ENCODE peak calls at places on chromosomes 1 and 21, in four cellular contexts. One of them, this sample, is unnamed.

GRCh38 chr1:244049142-244049968 is 1.7 kb upstream of the ZBTB18 start:
- DNase-seq in upper lobe of left lung: peak
- DNase-seq in tibial nerve: no peak
- DNase-seq in SK-N-SH: peak
- DNase-seq in this sample: peak

GRCh38 chr1:22796642-22797041 is 86.0 kb downstream of the EPHB2 start:
- DNase-seq in upper lobe of left lung: no peak
- DNase-seq in tibial nerve: no peak
- DNase-seq in SK-N-SH: no peak
- DNase-seq in this sample: no peak

GRCh38 chr1:164803366-164803765 is 244.4 kb downstream of the PBX1 start:
- DNase-seq in upper lobe of left lung: no peak
- DNase-seq in tibial nerve: no peak
- DNase-seq in SK-N-SH: no peak
- DNase-seq in this sample: no peak

GRCh38 chr1:226738421-226738994 is 574 bp downstream of the ITPKB start:
- DNase-seq in upper lobe of left lung: peak
- DNase-seq in tibial nerve: no peak
- DNase-seq in SK-N-SH: peak
- DNase-seq in this sample: peak

GRCh38 chr1:20589331-20590312 is 725 bp downstream of the CDA start:
- DNase-seq in upper lobe of left lung: peak
- DNase-seq in tibial nerve: no peak
- DNase-seq in SK-N-SH: peak
- DNase-seq in this sample: peak

GRCh38 chr1:156475568-156476500 is 24.7 kb downstream of the MEF2D start:
- DNase-seq in upper lobe of left lung: peak
- DNase-seq in tibial nerve: peak
- DNase-seq in SK-N-SH: no peak
- DNase-seq in this sample: peak

GRCh38 chr1:82542766-82543165 is 742.0 kb downstream of the ADGRL2 start:
- DNase-seq in upper lobe of left lung: no peak
- DNase-seq in tibial nerve: no peak
- DNase-seq in SK-N-SH: no peak
- DNase-seq in this sample: no peak

GRCh38 chr1:68136187-68136586 is 85.8 kb upstream of the DIRAS3 start:
- DNase-seq in upper lobe of left lung: no peak
- DNase-seq in tibial nerve: no peak
- DNase-seq in SK-N-SH: no peak
- DNase-seq in this sample: no peak

GRCh38 chr1:241518447-241519307 is 878 bp downstream of the FH start:
- DNase-seq in upper lobe of left lung: no peak
- DNase-seq in tibial nerve: no peak
- DNase-seq in SK-N-SH: no peak
- DNase-seq in this sample: no peak

GRCh38 chr1:33244143-33244808 is 12.0 kb upstream of the ZNF362 start:
- DNase-seq in upper lobe of left lung: no peak
- DNase-seq in tibial nerve: no peak
- DNase-seq in SK-N-SH: no peak
- DNase-seq in this sample: no peak

GRCh38 chr1:43651188-43651587 is 1.2 kb downstream of the KDM4A start:
- DNase-seq in upper lobe of left lung: no peak
- DNase-seq in tibial nerve: no peak
- DNase-seq in SK-N-SH: no peak
- DNase-seq in this sample: no peak

GRCh38 chr1:178768423-178768822 is 43.4 kb downstream of the RALGPS2 start:
- DNase-seq in upper lobe of left lung: no peak
- DNase-seq in tibial nerve: no peak
- DNase-seq in SK-N-SH: peak
- DNase-seq in this sample: no peak

GRCh38 chr1:172108494-172108893 is 267.2 kb downstream of the DNM3 start:
- DNase-seq in upper lobe of left lung: no peak
- DNase-seq in tibial nerve: no peak
- DNase-seq in SK-N-SH: no peak
- DNase-seq in this sample: no peak

GRCh38 chr1:116320846-116321245 is 52.2 kb upstream of the ATP1A1 start:
- DNase-seq in upper lobe of left lung: no peak
- DNase-seq in tibial nerve: no peak
- DNase-seq in SK-N-SH: no peak
- DNase-seq in this sample: no peak

GRCh38 chr1:231037585-231038517 is 2.2 kb downstream of the FAM89A start:
- DNase-seq in upper lobe of left lung: no peak
- DNase-seq in tibial nerve: no peak
- DNase-seq in SK-N-SH: no peak
- DNase-seq in this sample: no peak

GRCh38 chr1:196180847-196181593 is 427.2 kb downstream of the KCNT2 start:
- DNase-seq in upper lobe of left lung: no peak
- DNase-seq in tibial nerve: no peak
- DNase-seq in SK-N-SH: no peak
- DNase-seq in this sample: no peak

GRCh38 chr1:171427852-171428471 is 57.4 kb upstream of the PRRC2C start:
- DNase-seq in upper lobe of left lung: no peak
- DNase-seq in tibial nerve: no peak
- DNase-seq in SK-N-SH: no peak
- DNase-seq in this sample: no peak

GRCh38 chr1:11789126-11790067 is 16.4 kb downstream of the MTHFR start:
- DNase-seq in upper lobe of left lung: peak
- DNase-seq in tibial nerve: no peak
- DNase-seq in SK-N-SH: no peak
- DNase-seq in this sample: peak

GRCh38 chr1:26541431-26541815 is 11.9 kb downstream of the RPS6KA1 start:
- DNase-seq in upper lobe of left lung: no peak
- DNase-seq in tibial nerve: no peak
- DNase-seq in SK-N-SH: no peak
- DNase-seq in this sample: no peak

GRCh38 chr21:27564684-27565280 is 597.9 kb upstream of the ADAMTS5 start:
- DNase-seq in upper lobe of left lung: no peak
- DNase-seq in tibial nerve: peak
- DNase-seq in SK-N-SH: peak
- DNase-seq in this sample: no peak

GRCh38 chr21:16942703-16943102 is 570.1 kb upstream of the CXADR start:
- DNase-seq in upper lobe of left lung: no peak
- DNase-seq in tibial nerve: no peak
- DNase-seq in SK-N-SH: peak
- DNase-seq in this sample: no peak

GRCh38 chr1:152886758-152887409 is 8.8 kb downstream of the SMCP start:
- DNase-seq in upper lobe of left lung: no peak
- DNase-seq in tibial nerve: no peak
- DNase-seq in SK-N-SH: no peak
- DNase-seq in this sample: no peak

GRCh38 chr1:51444096-51444495 is 75.0 kb downstream of the EPS15 start:
- DNase-seq in upper lobe of left lung: no peak
- DNase-seq in tibial nerve: no peak
- DNase-seq in SK-N-SH: no peak
- DNase-seq in this sample: no peak

GRCh38 chr1:113396585-113396984 is 6.3 kb downstream of the MAGI3 start:
- DNase-seq in upper lobe of left lung: no peak
- DNase-seq in tibial nerve: no peak
- DNase-seq in SK-N-SH: no peak
- DNase-seq in this sample: no peak

GRCh38 chr1:226627050-226627755 is 78.6 kb downstream of the STUM start:
- DNase-seq in upper lobe of left lung: no peak
- DNase-seq in tibial nerve: no peak
- DNase-seq in SK-N-SH: no peak
- DNase-seq in this sample: no peak

GRCh38 chr1:107748529-107748928 is 216.5 kb downstream of the VAV3 start:
- DNase-seq in upper lobe of left lung: no peak
- DNase-seq in tibial nerve: no peak
- DNase-seq in SK-N-SH: peak
- DNase-seq in this sample: no peak

GRCh38 chr21:16587141-16587570 is 857.4 kb downstream of the USP25 start:
- DNase-seq in upper lobe of left lung: no peak
- DNase-seq in tibial nerve: peak
- DNase-seq in SK-N-SH: peak
- DNase-seq in this sample: peak

GRCh38 chr21:17786219-17787181 is 32.7 kb downstream of the C21orf91 start:
- DNase-seq in upper lobe of left lung: no peak
- DNase-seq in tibial nerve: no peak
- DNase-seq in SK-N-SH: no peak
- DNase-seq in this sample: no peak

GRCh38 chr21:36487641-36488307 is 7.9 kb upstream of the CLDN14 start:
- DNase-seq in upper lobe of left lung: no peak
- DNase-seq in tibial nerve: no peak
- DNase-seq in SK-N-SH: no peak
- DNase-seq in this sample: no peak

GRCh38 chr1:246907472-246907871 is 24.3 kb downstream of the AHCTF1 start:
- DNase-seq in upper lobe of left lung: no peak
- DNase-seq in tibial nerve: peak
- DNase-seq in SK-N-SH: peak
- DNase-seq in this sample: peak

GRCh38 chr1:119660253-119661078 is 12.4 kb upstream of the ZNF697 start:
- DNase-seq in upper lobe of left lung: no peak
- DNase-seq in tibial nerve: no peak
- DNase-seq in SK-N-SH: no peak
- DNase-seq in this sample: no peak

GRCh38 chr1:180165509-180166435 is 11.1 kb downstream of the QSOX1 start:
- DNase-seq in upper lobe of left lung: no peak
- DNase-seq in tibial nerve: no peak
- DNase-seq in SK-N-SH: no peak
- DNase-seq in this sample: no peak

GRCh38 chr1:70043806-70044205 is 161.6 kb downstream of the LRRC40 start:
- DNase-seq in upper lobe of left lung: no peak
- DNase-seq in tibial nerve: no peak
- DNase-seq in SK-N-SH: no peak
- DNase-seq in this sample: no peak

GRCh38 chr1:89918794-89919155 is 76.1 kb upstream of the ZNF326 start:
- DNase-seq in upper lobe of left lung: no peak
- DNase-seq in tibial nerve: no peak
- DNase-seq in SK-N-SH: no peak
- DNase-seq in this sample: no peak
- TF ChIP-seq EP300 in upper lobe of left lung: no peak
- TF ChIP-seq EP300 in tibial nerve: no peak
- TF ChIP-seq EP300 in SK-N-SH: no peak
- TF ChIP-seq EP300 in this sample: no peak

DNA sequence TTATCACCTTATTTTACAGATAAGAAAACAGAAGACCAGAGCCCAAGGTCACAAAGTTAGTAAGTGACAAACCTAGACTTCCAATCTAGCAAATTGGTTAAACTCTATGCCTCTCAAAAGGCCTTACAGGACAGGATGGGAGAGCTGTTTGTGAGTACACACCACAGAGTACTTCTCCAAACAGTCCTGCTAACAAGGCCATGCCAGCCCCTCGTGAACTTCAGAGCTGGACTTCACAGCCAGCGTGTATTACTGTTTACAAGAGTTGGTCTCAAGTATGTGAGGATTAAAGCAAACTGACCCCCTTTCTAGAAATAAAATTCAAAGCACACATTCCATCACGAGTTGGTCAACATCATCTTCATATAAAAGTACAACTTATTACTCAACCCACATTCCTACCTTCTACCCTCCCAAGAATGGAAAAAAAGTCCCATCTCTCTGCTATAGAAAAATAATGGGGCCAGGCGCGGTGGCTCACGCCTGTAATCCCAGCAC is 19.8 kb upstream of the UBR4 start:
- DNase-seq in upper lobe of left lung: no peak
- DNase-seq in tibial nerve: no peak
- DNase-seq in SK-N-SH: no peak
- DNase-seq in this sample: no peak
- H3K27ac ChIP-seq in upper lobe of left lung: no peak
- H3K27ac ChIP-seq in tibial nerve: no peak
- H3K27ac ChIP-seq in SK-N-SH: no peak
- H3K27ac ChIP-seq in this sample: no peak

DNA sequence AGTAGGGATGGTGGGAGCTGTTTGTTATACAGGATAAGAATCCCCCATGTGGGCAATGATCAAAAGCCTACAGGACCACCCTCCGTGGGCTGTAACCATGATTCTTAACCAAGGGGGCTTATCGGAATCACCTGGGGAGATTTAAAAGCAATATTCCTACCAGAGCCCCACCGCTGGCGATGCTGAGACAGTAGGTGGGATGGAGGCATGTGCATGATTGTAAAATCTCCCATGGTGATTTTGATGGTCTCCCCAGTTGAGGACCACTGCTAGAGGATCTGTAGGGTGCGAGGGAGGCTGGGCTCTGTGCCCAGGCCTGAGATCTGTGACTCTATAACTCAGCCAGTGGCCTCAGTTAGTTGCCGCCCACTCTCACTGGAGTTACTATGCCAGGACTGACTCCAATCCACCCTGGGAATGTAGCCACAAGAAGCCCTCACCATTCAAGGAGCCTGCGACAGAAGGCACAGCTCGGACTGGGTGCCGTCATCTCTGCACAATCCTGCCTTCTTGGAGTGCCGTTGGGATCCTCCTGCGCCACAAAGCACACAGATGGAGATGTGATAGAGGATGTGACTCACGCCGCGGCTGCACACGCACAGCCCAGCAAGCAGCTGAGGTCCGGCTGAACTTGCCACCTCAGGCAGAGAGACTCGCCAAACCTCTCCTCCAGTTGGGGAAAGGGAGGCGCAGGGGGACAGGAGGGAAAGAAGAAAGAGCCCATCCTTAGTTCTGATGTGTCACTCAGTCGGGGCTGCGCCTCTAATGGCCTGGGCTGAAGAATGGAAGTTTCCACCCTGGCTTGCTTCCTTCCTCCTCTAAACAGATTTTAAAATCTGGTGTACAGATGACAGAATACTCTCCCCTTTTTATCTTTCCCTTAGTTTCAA is 26.5 kb downstream of the AKNAD1 start:
- DNase-seq in upper lobe of left lung: peak
- DNase-seq in tibial nerve: peak
- DNase-seq in SK-N-SH: peak
- DNase-seq in this sample: no peak
- TF ChIP-seq EP300 in upper lobe of left lung: no peak
- TF ChIP-seq EP300 in tibial nerve: peak
- TF ChIP-seq EP300 in SK-N-SH: peak
- TF ChIP-seq EP300 in this sample: no peak

GRCh38 chr1:109918077-109918606 is 7.5 kb downstream of the CSF1 start:
- DNase-seq in upper lobe of left lung: no peak
- DNase-seq in tibial nerve: no peak
- DNase-seq in SK-N-SH: no peak
- DNase-seq in this sample: no peak

GRCh38 chr1:109917429-109918076 is 6.9 kb downstream of the CSF1 start:
- DNase-seq in upper lobe of left lung: no peak
- DNase-seq in tibial nerve: no peak
- DNase-seq in SK-N-SH: no peak
- DNase-seq in this sample: no peak

GRCh38 chr1:109919271-109919670 is 8.6 kb downstream of the CSF1 start:
- DNase-seq in upper lobe of left lung: no peak
- DNase-seq in tibial nerve: no peak
- DNase-seq in SK-N-SH: no peak
- DNase-seq in this sample: no peak

GRCh38 chr1:109922326-109922725 is 11.7 kb downstream of the CSF1 start:
- DNase-seq in upper lobe of left lung: no peak
- DNase-seq in tibial nerve: no peak
- DNase-seq in SK-N-SH: no peak
- DNase-seq in this sample: no peak

DNA sequence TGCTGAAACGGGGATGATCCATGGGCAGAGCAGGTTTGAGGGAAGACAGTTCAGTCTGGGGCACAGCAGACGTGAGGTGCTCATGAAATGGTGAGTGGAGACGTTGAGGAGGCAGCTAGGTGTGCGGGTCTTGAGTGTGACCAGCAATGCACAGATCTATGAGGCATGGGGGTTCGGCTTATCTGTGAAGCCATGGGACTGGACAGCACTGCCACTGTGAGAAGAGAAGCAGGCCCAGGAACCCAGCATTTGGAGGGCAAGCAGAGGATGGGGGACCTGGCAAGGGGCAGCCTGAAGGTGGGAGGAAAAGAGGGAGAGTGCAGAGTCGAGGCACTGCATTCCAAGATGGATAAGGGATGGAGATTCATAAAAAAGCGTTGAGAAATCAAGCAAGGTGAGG is 8.0 kb downstream of the CSF1 start:
- DNase-seq in upper lobe of left lung: no peak
- DNase-seq in tibial nerve: no peak
- DNase-seq in SK-N-SH: no peak
- DNase-seq in this sample: no peak
- H3K27ac ChIP-seq in upper lobe of left lung: peak
- H3K27ac ChIP-seq in tibial nerve: peak
- H3K27ac ChIP-seq in SK-N-SH: no peak
- H3K27ac ChIP-seq in this sample: no peak

This sample was measured in ovary.